ENCODE peak calls at places on chromosomes 4 and X, in four cellular contexts. One of them, this sample, is unnamed.
A peak's percentile ranks its signal among the peaks of the same experiment; 100 is the strongest.

GRCh38 chr4:189143255-189143654 is 797.4 kb upstream of the FRG1 start:
- DNase-seq in psoas muscle: no peak
- DNase-seq in hepatocyte: no peak
- DNase-seq in AG04450: no peak
- DNase-seq in this sample: no peak

GRCh38 chrX:111338095-111338698 is 67.9 kb upstream of the CAPN6 start:
- DNase-seq in hepatocyte: no peak
- DNase-seq in AG04450: no peak
- DNase-seq in psoas muscle: no peak
- DNase-seq in this sample: no peak

GRCh38 chrX:153925739-153926593 is at the start of gene ARHGAP4:
- DNase-seq in psoas muscle: no peak
- DNase-seq in hepatocyte: no peak
- DNase-seq in AG04450: no peak
- DNase-seq in this sample: no peak

GRCh38 chrX:120755066-120755846 is 120.4 kb downstream of the CT47B1 start:
- DNase-seq in hepatocyte: peak; percentile 39
- DNase-seq in psoas muscle: no peak
- DNase-seq in AG04450: no peak
- DNase-seq in this sample: no peak

GRCh38 chr4:158624889-158625478 is 46.7 kb downstream of the C4orf46 start:
- DNase-seq in AG04450: peak; percentile 27
- DNase-seq in psoas muscle: no peak
- DNase-seq in hepatocyte: peak; percentile 60
- DNase-seq in this sample: peak; percentile 28

GRCh38 chr4:94828882-94829281 is 71.1 kb downstream of the BMPR1B start:
- DNase-seq in hepatocyte: no peak
- DNase-seq in psoas muscle: no peak
- DNase-seq in AG04450: no peak
- DNase-seq in this sample: peak; percentile 22

GRCh38 chrX:30246769-30247489 is at the start of gene MAGEB1:
- DNase-seq in hepatocyte: no peak
- DNase-seq in AG04450: no peak
- DNase-seq in psoas muscle: no peak
- DNase-seq in this sample: no peak

GRCh38 chr4:113587640-113588275 is 173.8 kb downstream of the CAMK2D start:
- DNase-seq in hepatocyte: no peak
- DNase-seq in AG04450: no peak
- DNase-seq in psoas muscle: no peak
- DNase-seq in this sample: peak; percentile 75

GRCh38 chrX:53682885-53683555 is 3.5 kb downstream of the HUWE1 start:
- DNase-seq in psoas muscle: no peak
- DNase-seq in hepatocyte: peak; percentile 55
- DNase-seq in AG04450: no peak
- DNase-seq in this sample: no peak

GRCh38 chrX:56745019-56745418 is 16.0 kb downstream of the NBDY start:
- DNase-seq in AG04450: peak; percentile 29
- DNase-seq in hepatocyte: no peak
- DNase-seq in psoas muscle: no peak
- DNase-seq in this sample: no peak

GRCh38 chrX:292900-293897 is 12.0 kb downstream of the PLCXD1 start:
- DNase-seq in AG04450: no peak
- DNase-seq in psoas muscle: no peak
- DNase-seq in hepatocyte: no peak
- DNase-seq in this sample: no peak

GRCh38 chr4:179624768-179625181 is 2182.5 kb upstream of the AGA start:
- DNase-seq in psoas muscle: no peak
- DNase-seq in hepatocyte: peak; percentile 12
- DNase-seq in AG04450: peak; percentile 44
- DNase-seq in this sample: peak; percentile 59

GRCh38 chr4:23947826-23948225 is 58.0 kb upstream of the PPARGC1A start:
- DNase-seq in hepatocyte: no peak
- DNase-seq in psoas muscle: no peak
- DNase-seq in AG04450: no peak
- DNase-seq in this sample: no peak

GRCh38 chrX:153333821-153334653 is at the start of gene ZNF275:
- DNase-seq in hepatocyte: peak; percentile 90
- DNase-seq in AG04450: peak; percentile 24
- DNase-seq in psoas muscle: peak; percentile 87
- DNase-seq in this sample: no peak

GRCh38 chr4:154164931-154165839 is 326.4 kb downstream of the DCHS2 start:
- DNase-seq in AG04450: peak; percentile 4
- DNase-seq in hepatocyte: peak; percentile 16
- DNase-seq in psoas muscle: no peak
- DNase-seq in this sample: peak; percentile 97

GRCh38 chr4:110163327-110164070 is 34.9 kb downstream of the ELOVL6 start:
- DNase-seq in AG04450: no peak
- DNase-seq in psoas muscle: no peak
- DNase-seq in hepatocyte: no peak
- DNase-seq in this sample: no peak

GRCh38 chr4:143773998-143774898 is 73.8 kb upstream of the FREM3 start:
- DNase-seq in psoas muscle: no peak
- DNase-seq in hepatocyte: peak; percentile 77
- DNase-seq in AG04450: peak; percentile 11
- DNase-seq in this sample: no peak

GRCh38 chr4:162163892-162164759 is at the start of gene FSTL5:
- DNase-seq in AG04450: no peak
- DNase-seq in hepatocyte: peak; percentile 89
- DNase-seq in psoas muscle: peak; percentile 54
- DNase-seq in this sample: peak; percentile 51

GRCh38 chr4:101961144-101961543 is 170.6 kb downstream of the BANK1 start:
- DNase-seq in hepatocyte: no peak
- DNase-seq in psoas muscle: no peak
- DNase-seq in AG04450: no peak
- DNase-seq in this sample: peak; percentile 55

GRCh38 chrX:8627796-8628195 is 104.1 kb downstream of the ANOS1 start:
- DNase-seq in hepatocyte: no peak
- DNase-seq in AG04450: no peak
- DNase-seq in psoas muscle: no peak
- DNase-seq in this sample: no peak

GRCh38 chr4:188613976-188614375 is 474.7 kb downstream of the TRIML1 start:
- DNase-seq in psoas muscle: no peak
- DNase-seq in hepatocyte: no peak
- DNase-seq in AG04450: no peak
- DNase-seq in this sample: no peak

GRCh38 chrX:2351999-2352995 is 148.5 kb downstream of the DHRSX start:
- DNase-seq in hepatocyte: peak; percentile 34
- DNase-seq in AG04450: peak; percentile 96
- DNase-seq in psoas muscle: no peak
- DNase-seq in this sample: peak; percentile 28

GRCh38 chr4:86896596-86896995 is 4.4 kb upstream of the C4orf36 start:
- DNase-seq in AG04450: no peak
- DNase-seq in hepatocyte: no peak
- DNase-seq in psoas muscle: no peak
- DNase-seq in this sample: no peak

GRCh38 chrX:53583571-53583970 is 102.9 kb downstream of the HUWE1 start:
- DNase-seq in AG04450: no peak
- DNase-seq in hepatocyte: no peak
- DNase-seq in psoas muscle: no peak
- DNase-seq in this sample: no peak

GRCh38 chr4:182492456-182492855 is 249.3 kb downstream of the TENM3 start:
- DNase-seq in hepatocyte: peak; percentile 5
- DNase-seq in psoas muscle: no peak
- DNase-seq in AG04450: peak; percentile 8
- DNase-seq in this sample: peak; percentile 13

GRCh38 chrX:123087326-123087725 is 96.8 kb upstream of the GRIA3 start:
- DNase-seq in hepatocyte: no peak
- DNase-seq in AG04450: no peak
- DNase-seq in psoas muscle: no peak
- DNase-seq in this sample: no peak

GRCh38 chr4:82918091-82918490 is 17.6 kb downstream of the THAP9 start:
- DNase-seq in hepatocyte: no peak
- DNase-seq in AG04450: no peak
- DNase-seq in psoas muscle: no peak
- DNase-seq in this sample: no peak

GRCh38 chr4:167943872-167944505 is 148.3 kb upstream of the ANXA10 start:
- DNase-seq in hepatocyte: no peak
- DNase-seq in AG04450: no peak
- DNase-seq in psoas muscle: no peak
- DNase-seq in this sample: no peak

GRCh38 chr4:107736924-107737448 is 17.0 kb upstream of the PAPSS1 start:
- DNase-seq in hepatocyte: peak; percentile 72
- DNase-seq in psoas muscle: no peak
- DNase-seq in AG04450: no peak
- DNase-seq in this sample: no peak

GRCh38 chr4:56465599-56466295 is 1.7 kb upstream of the SRP72 start:
- DNase-seq in AG04450: no peak
- DNase-seq in hepatocyte: no peak
- DNase-seq in psoas muscle: no peak
- DNase-seq in this sample: no peak

GRCh38 chr4:56467284-56468096 is at the start of gene SRP72:
- DNase-seq in AG04450: peak; percentile 63
- DNase-seq in hepatocyte: peak; percentile 96
- DNase-seq in psoas muscle: peak; percentile 92
- DNase-seq in this sample: peak; percentile 79

GRCh38 chr4:56464581-56464980 is 2.8 kb upstream of the SRP72 start:
- DNase-seq in psoas muscle: no peak
- DNase-seq in AG04450: no peak
- DNase-seq in hepatocyte: no peak
- DNase-seq in this sample: no peak

GRCh38 chr4:56468097-56468422 is 643 bp downstream of the SRP72 start:
- DNase-seq in AG04450: no peak
- DNase-seq in psoas muscle: no peak
- DNase-seq in hepatocyte: peak; percentile 66
- DNase-seq in this sample: no peak

DNA sequence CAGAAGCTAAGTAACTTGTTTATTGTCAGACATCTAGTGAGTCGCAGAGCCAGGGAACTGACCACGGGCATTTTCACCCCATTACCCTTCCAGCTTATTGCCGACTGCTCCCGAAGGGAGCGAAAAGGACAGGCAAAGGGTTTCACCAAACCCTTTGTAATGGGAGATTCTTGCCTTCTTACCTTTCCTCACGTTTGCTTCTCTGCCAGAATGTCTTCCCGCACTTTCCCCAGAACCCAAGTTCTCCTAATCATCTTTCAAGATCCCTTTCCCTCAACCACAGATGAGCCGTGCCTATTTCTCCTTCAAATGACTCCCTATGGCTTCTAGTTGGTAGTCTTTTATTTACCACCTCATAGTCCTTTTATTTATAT is 520 bp upstream of the SRP72 start:
- DNase-seq in AG04450: no peak
- DNase-seq in hepatocyte: peak; percentile 17
- DNase-seq in psoas muscle: no peak
- DNase-seq in this sample: no peak
- TF ChIP-seq CTCF in AG04450: no peak
- TF ChIP-seq CTCF in hepatocyte: no peak
- TF ChIP-seq CTCF in psoas muscle: no peak
- TF ChIP-seq CTCF in this sample: no peak

GRCh38 chrX:37776283-37776986 is 3.4 kb upstream of the CYBB start:
- DNase-seq in hepatocyte: no peak
- DNase-seq in AG04450: no peak
- DNase-seq in psoas muscle: no peak
- DNase-seq in this sample: no peak
- TF ChIP-seq CTCF in hepatocyte: no peak
- TF ChIP-seq CTCF in AG04450: no peak
- TF ChIP-seq CTCF in psoas muscle: no peak
- TF ChIP-seq CTCF in this sample: no peak

GRCh38 chrX:12118134-12118533 is 20.1 kb upstream of the FRMPD4 start:
- DNase-seq in hepatocyte: no peak
- DNase-seq in psoas muscle: no peak
- DNase-seq in AG04450: no peak
- DNase-seq in this sample: no peak

GRCh38 chrX:12113321-12113720 is 25.0 kb upstream of the FRMPD4 start:
- DNase-seq in AG04450: no peak
- DNase-seq in psoas muscle: no peak
- DNase-seq in hepatocyte: no peak
- DNase-seq in this sample: no peak

GRCh38 chrX:12115377-12115776 is 22.9 kb upstream of the FRMPD4 start:
- DNase-seq in hepatocyte: no peak
- DNase-seq in psoas muscle: no peak
- DNase-seq in AG04450: no peak
- DNase-seq in this sample: no peak
- TF ChIP-seq CTCF in hepatocyte: no peak
- TF ChIP-seq CTCF in psoas muscle: no peak
- TF ChIP-seq CTCF in AG04450: no peak
- TF ChIP-seq CTCF in this sample: peak; percentile 33

GRCh38 chrX:134020910-134021309 is 35.5 kb upstream of the GPC3 start:
- DNase-seq in AG04450: no peak
- DNase-seq in hepatocyte: peak; percentile 16
- DNase-seq in psoas muscle: no peak
- DNase-seq in this sample: no peak
- TF ChIP-seq CTCF in AG04450: no peak
- TF ChIP-seq CTCF in hepatocyte: peak; percentile 35
- TF ChIP-seq CTCF in psoas muscle: no peak
- TF ChIP-seq CTCF in this sample: no peak

DNA sequence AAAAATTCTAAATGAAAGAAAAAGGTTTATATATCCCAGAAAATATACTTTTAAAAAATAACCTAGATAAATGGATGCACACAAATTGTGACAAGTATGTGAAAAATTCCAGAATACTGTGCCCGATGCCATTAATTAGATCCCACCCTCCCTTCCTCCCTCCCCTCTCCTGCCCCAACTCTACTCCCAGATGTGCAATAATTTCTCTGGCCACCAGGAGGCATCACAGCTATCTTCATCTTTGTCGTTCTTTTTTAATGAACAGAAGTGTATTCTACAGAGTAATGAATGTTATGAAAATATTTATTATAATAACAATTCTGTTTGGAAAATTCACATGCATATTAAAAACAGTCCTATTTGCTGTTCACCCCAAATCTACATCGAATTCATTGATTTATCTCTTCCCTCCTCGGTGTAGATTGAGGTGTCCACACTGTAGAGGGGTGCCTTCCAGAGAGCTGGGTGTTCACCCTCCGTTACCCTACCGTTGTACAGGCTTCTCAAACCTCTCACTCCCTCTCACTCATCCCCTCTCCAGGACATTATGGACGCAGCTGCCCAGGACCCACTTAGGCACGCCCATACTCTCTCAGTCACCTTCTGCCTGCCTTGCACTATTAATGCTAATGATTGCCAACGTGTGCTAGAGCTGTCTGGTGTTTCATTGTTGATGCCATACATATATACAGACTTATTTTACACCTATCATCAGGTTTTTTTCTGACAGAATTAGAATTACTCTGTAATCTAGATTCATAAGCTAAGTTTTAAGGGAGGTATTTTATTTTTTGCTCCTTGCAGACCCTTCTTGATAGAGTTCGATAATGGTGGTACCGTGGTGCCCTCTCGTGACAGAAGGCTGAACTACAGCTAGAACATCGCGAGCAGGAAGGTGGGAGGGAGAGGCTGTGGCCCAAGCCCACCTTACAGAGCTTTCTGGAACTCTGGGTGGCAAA is 14.1 kb downstream of the RAB40AL start:
- DNase-seq in hepatocyte: peak; percentile 42
- DNase-seq in AG04450: no peak
- DNase-seq in psoas muscle: no peak
- DNase-seq in this sample: no peak
- TF ChIP-seq CTCF in hepatocyte: peak; percentile 53
- TF ChIP-seq CTCF in AG04450: peak; percentile 67
- TF ChIP-seq CTCF in psoas muscle: peak; percentile 47
- TF ChIP-seq CTCF in this sample: peak; percentile 75

This sample was measured in retinal pigment epithelial cell.